ENCODE peak calls at places on chromosomes 16 and 17, in four cellular contexts. K is iPS DF 19.7; M is cerebellum; F is activated CD4-positive, alpha-beta T cell treated with anti-CD3 and anti-CD28 coated beads, Interleukin-2, amount 50 U/mL, for 24 hours. A is an unnamed sample.

GRCh38 chr17:68011199-68011665 is 15.0 kb upstream of the C17orf58 start:
- DNase-seq in K (no peak), F (peak), M (no peak), A (no peak)

GRCh38 chr17:2786176-2786881 is 9.9 kb upstream of the RAP1GAP2 start:
- DNase-seq in K (peak), M (peak), F (peak), A (peak)

GRCh38 chr16:15041260-15042011 is 14.4 kb downstream of the NTAN1 start:
- DNase-seq in K (no peak), M (peak), F (no peak), A (no peak)

GRCh38 chr17:58331815-58332719 is 3.5 kb upstream of the TSPOAP1 start:
- DNase-seq in M (no peak), K (no peak), F (peak), A (no peak)

GRCh38 chr16:82059983-82060421 is 24.9 kb downstream of the HSD17B2 start:
- DNase-seq in K (no peak), M (no peak), F (no peak), A (no peak)

GRCh38 chr16:85458952-85459351 is 154.2 kb upstream of the GSE1 start:
- DNase-seq in F (no peak), K (no peak), M (no peak), A (no peak)

GRCh38 chr16:55495616-55496289 is 13.1 kb upstream of the LPCAT2 start:
- DNase-seq in F (no peak), K (no peak), M (no peak), A (no peak)

GRCh38 chr17:43645765-43646481 is 15.8 kb downstream of the MEOX1 start:
- DNase-seq in F (no peak), M (no peak), K (no peak), A (no peak)

GRCh38 chr16:81238296-81239011 is at the start of gene BCO1:
- DNase-seq in M (no peak), F (no peak), K (no peak), A (no peak)

GRCh38 chr17:31684901-31685300 is 174.1 kb downstream of the COPRS start:
- DNase-seq in F (no peak), M (no peak), K (no peak), A (no peak)

GRCh38 chr17:73003487-73003886 is 89.0 kb downstream of the SLC39A11 start:
- DNase-seq in K (no peak), M (no peak), F (no peak), A (no peak)

GRCh38 chr17:75894049-75894742 is 2.6 kb downstream of the TRIM65 start:
- DNase-seq in F (no peak), K (no peak), M (no peak), A (no peak)

GRCh38 chr16:57797526-57798266 is 4.6 kb downstream of the KIFC3 start:
- DNase-seq in K (no peak), F (no peak), M (no peak), A (no peak)

GRCh38 chr16:28910046-28911031 is 14.7 kb downstream of the RABEP2 start:
- DNase-seq in M (no peak), K (no peak), F (no peak), A (no peak)

GRCh38 chr17:6894206-6894528 is 62.6 kb upstream of the TEKT1 start:
- DNase-seq in M (no peak), F (no peak), K (no peak), A (no peak)

GRCh38 chr16:62711797-62712196 is 675.6 kb upstream of the CDH8 start:
- DNase-seq in K (peak), F (no peak), M (no peak), A (no peak)

GRCh38 chr16:75265911-75266701 is 14.7 kb upstream of the BCAR1 start:
- DNase-seq in K (peak), F (no peak), M (peak), A (no peak)

GRCh38 chr16:28202147-28202746 is 9.5 kb downstream of the XPO6 start:
- DNase-seq in M (no peak), F (no peak), K (no peak), A (no peak)

GRCh38 chr17:15257316-15257925 is 7.7 kb downstream of the PMP22 start:
- DNase-seq in F (peak), M (peak), K (no peak), A (no peak)

A was measured in SIG-M5.